ENCODE peak calls at places on chromosomes 12 and 14, in nine cellular contexts. H, F, N, V, P, Z, U, R and Q are unnamed samples.

GRCh38 chr12:54371328-54372112 is 7.2 kb upstream of the GPR84 start:
- DNase-seq in H (no peak), F (no peak), N (peak; percentile 85), V (no peak), P (no peak), Z (peak; percentile 35), U (no peak), R (no peak), Q (no peak)

GRCh38 chr14:96243785-96244184 is 12.2 kb upstream of the BDKRB1 start:
- DNase-seq in H (no peak), F (no peak), N (no peak), V (no peak), P (no peak), Z (no peak), U (no peak), R (no peak), Q (no peak)

GRCh38 chr12:11693068-11693467 is 43.6 kb downstream of the ETV6 start:
- DNase-seq in H (no peak), F (no peak), N (no peak), V (no peak), P (no peak), Z (no peak), U (no peak), R (no peak), Q (no peak)

GRCh38 chr12:128802756-128803155 is 21.0 kb downstream of the SLC15A4 start:
- DNase-seq in H (no peak), F (no peak), N (no peak), V (no peak), P (no peak), Z (no peak), U (no peak), R (no peak), Q (no peak)

GRCh38 chr12:118514297-118514696 is 137.9 kb downstream of the SUDS3 start:
- DNase-seq in H (no peak), F (no peak), N (no peak), V (no peak), P (no peak), Z (no peak), U (no peak), R (no peak), Q (no peak)

GRCh38 chr12:61018571-61018970 is 1241.6 kb upstream of the USP15 start:
- DNase-seq in H (no peak), F (no peak), N (no peak), V (no peak), P (no peak), Z (no peak), U (no peak), R (no peak), Q (no peak)

GRCh38 chr14:26597136-26598080 is at the start of gene NOVA1:
- DNase-seq in H (peak; percentile 69), F (no peak), N (peak; percentile 33), V (peak; percentile 41), P (no peak), Z (peak; percentile 17), U (no peak), R (no peak), Q (no peak)

GRCh38 chr12:102388469-102388868 is 91.9 kb downstream of the IGF1 start:
- DNase-seq in H (no peak), F (no peak), N (peak; percentile 3), V (no peak), P (no peak), Z (no peak), U (no peak), R (no peak), Q (no peak)

GRCh38 chr12:106145539-106146447 is 7.0 kb upstream of the NUAK1 start:
- DNase-seq in H (no peak), F (no peak), N (peak; percentile 65), V (no peak), P (no peak), Z (no peak), U (no peak), R (no peak), Q (no peak)

GRCh38 chr14:95527392-95528002 is 7.4 kb upstream of the GLRX5 start:
- DNase-seq in H (peak; percentile 66), F (no peak), N (peak; percentile 87), V (no peak), P (no peak), Z (peak; percentile 72), U (no peak), R (no peak), Q (peak; percentile 58)

GRCh38 chr12:19969476-19969875 is 398.9 kb upstream of the PDE3A start:
- DNase-seq in H (no peak), F (no peak), N (no peak), V (no peak), P (no peak), Z (no peak), U (no peak), R (no peak), Q (no peak)

GRCh38 chr12:131223791-131224567 is 270.3 kb downstream of the ADGRD1 start:
- DNase-seq in H (peak; percentile 83), F (no peak), N (no peak), V (no peak), P (no peak), Z (no peak), U (no peak), R (no peak), Q (peak; percentile 12)

GRCh38 chr12:104957388-104958008 is 592 bp downstream of the SLC41A2 start:
- DNase-seq in H (peak; percentile 63), F (no peak), N (no peak), V (no peak), P (no peak), Z (no peak), U (no peak), R (no peak), Q (peak; percentile 44)

GRCh38 chr14:89618309-89618708 is 201.3 kb upstream of the FOXN3 start:
- DNase-seq in H (no peak), F (no peak), N (peak; percentile 39), V (no peak), P (no peak), Z (no peak), U (no peak), R (no peak), Q (peak; percentile 11)

GRCh38 chr12:44876554-44877275 is 600 bp upstream of the NELL2 start:
- DNase-seq in H (peak; percentile 90), F (peak; percentile 29), N (peak; percentile 19), V (no peak), P (peak; percentile 29), Z (no peak), U (peak; percentile 43), R (no peak), Q (peak; percentile 17)

GRCh38 chr12:47102845-47103666 is 23.3 kb upstream of the AMIGO2 start:
- DNase-seq in H (no peak), F (peak; percentile 70), N (peak; percentile 72), V (no peak), P (no peak), Z (no peak), U (no peak), R (no peak), Q (peak; percentile 71)

GRCh38 chr12:6426882-6427671 is 17.7 kb upstream of the CD27 start:
- DNase-seq in H (no peak), F (no peak), N (no peak), V (no peak), P (no peak), Z (no peak), U (peak; percentile 75), R (no peak), Q (no peak)

GRCh38 chr14:29804481-29804880 is 123.2 kb downstream of the PRKD1 start:
- DNase-seq in H (no peak), F (no peak), N (no peak), V (no peak), P (no peak), Z (no peak), U (no peak), R (no peak), Q (no peak)

GRCh38 chr12:12731178-12731577 is 14.0 kb downstream of the CDKN1B start:
- DNase-seq in H (no peak), F (no peak), N (no peak), V (no peak), P (no peak), Z (no peak), U (no peak), R (no peak), Q (no peak)